ENCODE peak calls at places on chromosomes 7 and 10, in five cellular contexts. B is hepatocyte, Q is GM23248, U is SK-N-SH, W is MM.1S. T is an unnamed sample.
A peak's percentile ranks its signal among the peaks of the same experiment; 100 is the strongest.

GRCh38 chr10:107544706-107545520 is 380.4 kb upstream of the SORCS1 start:
- DNase-seq in B (no peak), Q (no peak), U (peak; percentile 27), W (no peak), T (no peak)

GRCh38 chr7:116984917-116985316 is 31.6 kb downstream of the ST7 start:
- DNase-seq in B (peak; percentile 11), Q (peak; percentile 52), U (peak; percentile 52), W (peak; percentile 62), T (peak; percentile 62)

GRCh38 chr7:99004781-99005500 is 126.6 kb downstream of the TRRAP start:
- DNase-seq in B (no peak), Q (no peak), U (no peak), W (no peak), T (no peak)

GRCh38 chr10:33150904-33151303 is 183.6 kb downstream of the NRP1 start:
- DNase-seq in B (no peak), Q (no peak), U (no peak), W (no peak), T (peak; percentile 92)

GRCh38 chr10:22652988-22653431 is 61.4 kb downstream of the PIP4K2A start:
- DNase-seq in B (no peak), Q (no peak), U (no peak), W (no peak), T (peak; percentile 34)

GRCh38 chr10:119377905-119378736 is 164.4 kb downstream of the RGS10 start:
- DNase-seq in B (no peak), Q (peak; percentile 25), U (peak; percentile 57), W (no peak), T (no peak)

GRCh38 chr10:119521443-119522204 is 20.9 kb downstream of the RGS10 start:
- DNase-seq in B (no peak), Q (peak; percentile 89), U (no peak), W (no peak), T (peak; percentile 84)

GRCh38 chr7:128022631-128023532 is 8.4 kb downstream of the LRRC4 start:
- DNase-seq in B (no peak), Q (peak; percentile 72), U (peak; percentile 55), W (no peak), T (peak; percentile 77)

GRCh38 chr7:140390466-140391190 is 7.7 kb downstream of the SLC37A3 start:
- DNase-seq in B (no peak), Q (peak; percentile 34), U (no peak), W (peak; percentile 51), T (no peak)

GRCh38 chr10:90288403-90288933 is 569.4 kb downstream of the HTR7 start:
- DNase-seq in B (no peak), Q (no peak), U (no peak), W (no peak), T (peak; percentile 53)

GRCh38 chr7:14871880-14872279 is 30.7 kb downstream of the DGKB start:
- DNase-seq in B (no peak), Q (no peak), U (no peak), W (no peak), T (no peak)

GRCh38 chr7:131900785-131901287 is 344.4 kb upstream of the PODXL start:
- DNase-seq in B (no peak), Q (no peak), U (no peak), W (no peak), T (no peak)

GRCh38 chr7:131899271-131900030 is 343.0 kb upstream of the PODXL start:
- DNase-seq in B (no peak), Q (peak; percentile 29), U (no peak), W (no peak), T (no peak)

GRCh38 chr7:131895541-131896173 is 339.2 kb upstream of the PODXL start:
- DNase-seq in B (peak; percentile 48), Q (peak; percentile 98), U (no peak), W (no peak), T (peak; percentile 95)

GRCh38 chr7:131896189-131896855 is 339.9 kb upstream of the PODXL start:
- DNase-seq in B (no peak), Q (no peak), U (no peak), W (no peak), T (no peak)

GRCh38 chr7:131898418-131898817 is 342.0 kb upstream of the PODXL start:
- DNase-seq in B (no peak), Q (peak; percentile 66), U (no peak), W (no peak), T (peak; percentile 15)
- H3K9me2 ChIP-seq in B (no peaks in the 10 kb centered on the region), Q (no peaks in the 10 kb centered on the region), U (no peaks in the 10 kb centered on the region), W (no peaks in the 10 kb centered on the region), T (no peaks in the 10 kb centered on the region)

GRCh38 chr7:158279539-158280466 is 307.8 kb downstream of the PTPRN2 start:
- DNase-seq in B (no peak), Q (no peak), U (peak; percentile 15), W (no peak), T (no peak)
- H3K9me3 ChIP-seq in B (no peaks in the 10 kb centered on the region), Q (no peaks in the 10 kb centered on the region), U (peaks cover 5% of the 10 kb centered on the region), W (no peaks in the 10 kb centered on the region), T (no peaks in the 10 kb centered on the region)

GRCh38 chr7:131897016-131897789 is 340.8 kb upstream of the PODXL start:
- DNase-seq in B (no peak), Q (peak; percentile 87), U (peak; percentile 16), W (no peak), T (peak; percentile 62)
- H3K9me2 ChIP-seq in B (no peaks in the 10 kb centered on the region), Q (no peaks in the 10 kb centered on the region), U (no peaks in the 10 kb centered on the region), W (no peaks in the 10 kb centered on the region), T (no peaks in the 10 kb centered on the region)

GRCh38 chr7:158111906-158112570 is 475.6 kb downstream of the PTPRN2 start:
- DNase-seq in B (no peak), Q (no peak), U (no peak), W (no peak), T (no peak)

GRCh38 chr7:158110034-158110590 is 477.5 kb downstream of the PTPRN2 start:
- DNase-seq in B (no peak), Q (no peak), U (no peak), W (no peak), T (no peak)

GRCh38 chr7:158112571-158113320 is 474.9 kb downstream of the PTPRN2 start:
- DNase-seq in B (no peak), Q (no peak), U (no peak), W (no peak), T (no peak)

GRCh38 chr7:158110661-158111555 is 476.7 kb downstream of the PTPRN2 start:
- DNase-seq in B (peak; percentile 56), Q (no peak), U (peak; percentile 80), W (peak; percentile 95), T (peak; percentile 62)

DNA sequence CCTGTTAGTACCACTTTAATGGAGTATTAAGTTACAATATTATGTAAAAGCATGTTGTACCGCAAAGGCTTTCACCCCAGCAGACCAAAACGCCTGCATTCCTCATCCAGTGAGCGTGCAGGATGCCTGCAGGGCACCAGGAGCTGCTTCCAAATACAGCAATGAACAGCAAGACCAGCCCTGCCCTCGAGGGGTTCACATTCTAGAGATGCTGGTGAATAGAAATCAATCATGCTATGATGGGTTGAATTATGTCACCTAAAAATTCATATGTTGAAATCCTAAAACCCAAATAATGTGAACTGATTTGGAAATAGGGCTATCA is 476.1 kb downstream of the PTPRN2 start:
- DNase-seq in B (no peak), Q (no peak), U (no peak), W (no peak), T (no peak)
- H3K9me3 ChIP-seq in B (no peaks in the 10 kb centered on the region), Q (no peaks in the 10 kb centered on the region), U (no peaks in the 10 kb centered on the region), W (no peaks in the 10 kb centered on the region), T (peaks cover under 1% of the 10 kb centered on the region)

DNA sequence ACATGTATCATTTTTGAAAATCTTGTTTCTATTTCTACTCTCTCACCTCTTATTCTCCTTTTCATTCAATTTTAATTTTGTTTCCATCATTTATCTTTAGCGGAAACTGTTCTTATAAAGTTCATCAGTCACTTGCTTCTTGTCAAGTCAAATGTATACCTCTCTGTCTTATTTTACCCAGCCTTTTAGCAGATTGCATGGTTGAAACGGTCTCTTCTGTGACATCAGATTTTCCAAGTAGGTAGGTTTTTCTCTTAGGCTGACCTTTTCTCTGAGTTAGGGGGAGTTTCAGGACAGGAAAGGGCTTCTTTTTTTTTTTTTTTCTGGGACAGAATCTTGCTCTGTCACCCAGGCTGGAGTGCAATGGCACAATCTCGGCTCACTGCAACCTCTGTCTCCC is 195.5 kb downstream of the CDK14 start:
- DNase-seq in B (no peak), Q (no peak), U (no peak), W (no peak), T (no peak)
- H3K9me2 ChIP-seq in B (no peaks in the 10 kb centered on the region), Q (no peaks in the 10 kb centered on the region), U (no peaks in the 10 kb centered on the region), W (no peaks in the 10 kb centered on the region), T (no peaks in the 10 kb centered on the region)

GRCh38 chr10:86653379-86653778 is 968 bp upstream of the OPN4 start:
- DNase-seq in B (no peak), Q (no peak), U (no peak), W (no peak), T (no peak)

GRCh38 chr10:86655596-86655995 is 1.2 kb downstream of the OPN4 start:
- DNase-seq in B (no peak), Q (no peak), U (peak; percentile 5), W (no peak), T (no peak)

GRCh38 chr10:86653987-86654386 is 360 bp upstream of the OPN4 start:
- DNase-seq in B (no peak), Q (no peak), U (no peak), W (no peak), T (no peak)

GRCh38 chr10:86654411-86655172 is at the start of gene OPN4:
- DNase-seq in B (no peak), Q (no peak), U (peak; percentile 26), W (no peak), T (no peak)

GRCh38 chr10:86655173-86655540 is 810 bp downstream of the OPN4 start:
- DNase-seq in B (no peak), Q (no peak), U (peak; percentile 4), W (no peak), T (no peak)
- H3K9me3 ChIP-seq in B (no peaks in the 10 kb centered on the region), Q (no peaks in the 10 kb centered on the region), U (no peaks in the 10 kb centered on the region), W (no peaks in the 10 kb centered on the region), T (no peaks in the 10 kb centered on the region)

DNA sequence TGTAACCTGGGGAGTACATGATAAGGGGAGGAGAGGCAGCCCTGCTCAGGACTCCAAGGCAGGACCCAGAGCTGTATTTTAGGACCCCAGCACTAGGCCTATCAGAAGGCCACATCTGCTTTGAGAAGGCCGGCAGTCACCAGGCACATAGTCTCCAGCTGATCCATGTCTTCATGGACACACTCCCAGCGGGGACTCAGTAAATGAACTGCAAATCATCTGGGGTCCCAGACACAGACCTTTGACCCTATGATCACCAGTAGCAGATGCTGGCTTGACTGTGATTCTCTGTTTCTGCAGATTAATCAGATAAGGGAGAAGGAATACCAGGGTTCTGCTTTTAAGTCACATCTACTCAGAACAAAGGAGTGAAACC is 341.4 kb upstream of the PODXL start:
- DNase-seq in B (no peak), Q (no peak), U (no peak), W (no peak), T (no peak)
- H3K9me2 ChIP-seq in B (no peaks in the 10 kb centered on the region), Q (no peaks in the 10 kb centered on the region), U (no peaks in the 10 kb centered on the region), W (no peaks in the 10 kb centered on the region), T (no peaks in the 10 kb centered on the region)